ENCODE peak calls at places on chromosomes 2 and 18, in seven cellular contexts. E is mesenchymal stem cell, X is H1, I is IMR-90, B is H9, Z is trophoblast cell, D is neuronal stem cell. A is an unnamed sample.

GRCh38 chr2:136932700-136933099 is 167.4 kb downstream of the THSD7B start:
- DNase-seq in B (peak; percentile 45), X (peak; percentile 50), I (no peak), E (no peak), D (peak; percentile 42), Z (peak; percentile 14), A (peak; percentile 72)

GRCh38 chr2:73987109-73987947 is 2.6 kb downstream of the TET3 start:
- DNase-seq in B (no peak), D (no peak), E (peak; percentile 55), X (no peak), I (peak; percentile 62), Z (peak; percentile 62), A (no peak)

GRCh38 chr2:224545884-224546644 is 39.1 kb downstream of the CUL3 start:
- DNase-seq in Z (peak; percentile 45), B (no peak), D (no peak), I (peak; percentile 87), E (peak; percentile 53), X (no peak), A (no peak)

GRCh38 chr18:42047721-42048120 is 92.7 kb downstream of the PIK3C3 start:
- DNase-seq in Z (no peak), B (no peak), E (no peak), I (peak; percentile 64), X (no peak), D (no peak), A (no peak)

GRCh38 chr2:75521225-75521872 is 39.4 kb downstream of the EVA1A start:
- DNase-seq in D (no peak), Z (no peak), X (no peak), E (no peak), I (no peak), B (no peak), A (no peak)

GRCh38 chr2:96816836-96817702 is 1.0 kb downstream of the CNNM3 start:
- DNase-seq in X (peak; percentile 47), B (no peak), D (no peak), I (peak; percentile 27), Z (no peak), E (peak; percentile 35), A (no peak)

GRCh38 chr18:10750386-10751035 is 224.7 kb downstream of the NAPG start:
- DNase-seq in E (no peak), X (no peak), Z (no peak), D (no peak), I (peak; percentile 6), B (no peak), A (no peak)

GRCh38 chr18:10923671-10924070 is 225.7 kb downstream of the PIEZO2 start:
- DNase-seq in D (no peak), E (peak; percentile 50), I (peak; percentile 42), B (no peak), Z (no peak), X (no peak), A (no peak)

GRCh38 chr2:52879561-52879960 is 888.0 kb upstream of the CHAC2 start:
- DNase-seq in B (no peak), X (no peak), E (peak; percentile 77), Z (no peak), D (no peak), I (peak; percentile 96), A (no peak)

DNA sequence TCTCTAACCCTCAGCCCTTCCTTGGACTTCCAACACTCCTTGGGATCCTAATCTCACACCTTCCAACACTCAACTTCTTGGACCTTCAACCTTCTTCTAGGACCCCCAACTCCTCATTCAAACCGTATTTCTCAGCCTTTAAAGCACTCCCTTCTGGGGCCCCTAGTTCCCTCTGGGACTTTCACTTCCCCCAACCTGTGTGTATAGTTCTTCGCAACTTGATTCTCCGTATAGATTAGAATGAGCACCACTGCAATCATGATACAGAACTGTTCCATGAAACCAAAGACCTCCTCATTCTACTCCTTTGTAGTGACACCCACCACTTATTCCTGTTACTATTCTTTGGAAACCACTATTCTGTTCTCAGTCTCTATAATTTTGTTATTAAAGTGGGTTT is 62.0 kb upstream of the NFU1 start:
- DNase-seq in I (no peak), X (no peak), D (no peak), E (no peak), Z (no peak), B (no peak), A (no peak)
- H4K8ac ChIP-seq in I (no peak overlapping the region), X (no peak overlapping the region), D (no peak overlapping the region), E (no peak overlapping the region), Z (no peak overlapping the region), B (no peak overlapping the region), A (no peak overlapping the region)

GRCh38 chr2:147634801-147635200 is 210.0 kb upstream of the ACVR2A start:
- DNase-seq in Z (no peak), X (no peak), D (no peak), I (no peak), E (no peak), B (no peak), A (no peak)
- H3K4ac ChIP-seq in Z (no peak overlapping the region), X (no peak overlapping the region), D (no peak overlapping the region), I (no peak overlapping the region), E (no peak overlapping the region), B (no peak overlapping the region), A (no peak overlapping the region)

DNA sequence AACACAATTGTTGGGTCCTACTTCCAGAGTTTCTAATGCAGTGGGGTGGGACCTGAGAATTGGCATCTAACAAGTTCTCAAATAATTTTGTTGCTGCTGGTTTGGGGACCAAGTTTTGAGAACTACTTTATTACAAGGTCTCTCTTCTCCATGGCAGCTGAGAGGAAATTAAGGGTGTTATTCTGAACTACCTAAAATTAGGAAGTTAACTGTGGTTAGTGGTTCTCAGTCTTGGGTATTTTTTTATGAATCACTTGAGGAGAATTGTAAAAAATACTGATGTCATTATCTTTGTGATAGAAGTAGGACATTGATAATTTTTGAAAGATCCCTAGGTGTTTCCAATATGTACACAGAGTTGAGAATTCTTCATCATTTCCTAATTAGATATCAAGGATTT is 210.2 kb downstream of the MC4R start:
- DNase-seq in E (no peak), Z (no peak), X (no peak), I (no peak), B (no peak), D (no peak), A (no peak)
- H4K8ac ChIP-seq in E (no peak overlapping the region), Z (no peak overlapping the region), X (no peak overlapping the region), I (no peak overlapping the region), B (no peak overlapping the region), D (no peak overlapping the region), A (no peak overlapping the region)

GRCh38 chr18:13379930-13380665 is 161.5 kb downstream of the LDLRAD4 start:
- DNase-seq in E (no peak), X (no peak), B (no peak), D (no peak), I (no peak), Z (no peak), A (no peak)
- H3K4ac ChIP-seq in E (no peak overlapping the region), X (no peak overlapping the region), B (no peak overlapping the region), D (no peak overlapping the region), I (no peak overlapping the region), Z (no peak overlapping the region), A (no peak overlapping the region)

GRCh38 chr2:135587958-135588357 is 56.7 kb downstream of the R3HDM1 start:
- DNase-seq in B (no peak), D (no peak), I (no peak), X (no peak), Z (no peak), E (no peak), A (no peak)

GRCh38 chr2:135585586-135585985 is 54.3 kb downstream of the R3HDM1 start:
- DNase-seq in I (peak; percentile 26), E (peak; percentile 10), Z (no peak), X (no peak), D (no peak), B (no peak), A (peak; percentile 46)

GRCh38 chr2:135586148-135586547 is 54.9 kb downstream of the R3HDM1 start:
- DNase-seq in X (no peak), E (no peak), D (peak; percentile 4), I (peak; percentile 6), B (no peak), Z (no peak), A (peak; percentile 31)

GRCh38 chr2:135581282-135581681 is 50.0 kb downstream of the R3HDM1 start:
- DNase-seq in I (no peak), E (no peak), Z (no peak), D (no peak), X (no peak), B (no peak), A (no peak)

GRCh38 chr2:135582383-135582782 is 51.1 kb downstream of the R3HDM1 start:
- DNase-seq in D (no peak), I (no peak), Z (no peak), B (no peak), E (no peak), X (no peak), A (no peak)
- H4K8ac ChIP-seq in D (no peak overlapping the region), I (no peak overlapping the region), Z (no peak overlapping the region), B (no peak overlapping the region), E (no peak overlapping the region), X (no peak overlapping the region), A (no peak overlapping the region)

A was measured in mesendoderm.